ENCODE peak calls at places on chromosomes 7 and 10, in seven cellular contexts. L, I, H, Z, G, Y and J are unnamed samples.

GRCh38 chr10:122931088-122931958 is 20.9 kb downstream of the FAM24A start:
- DNase-seq in H (peak), G (no peak), Z (no peak), Y (no peak), I (no peak), L (no peak), J (no peak)

GRCh38 chr10:116151076-116151475 is 121.9 kb downstream of the GFRA1 start:
- DNase-seq in Y (no peak), G (peak), Z (no peak), L (no peak), H (no peak), I (no peak), J (no peak)

GRCh38 chr7:66627876-66628360 is 763 bp upstream of the KCTD7 start:
- DNase-seq in I (no peak), L (no peak), G (no peak), Z (no peak), H (no peak), Y (no peak), J (no peak)

GRCh38 chr10:80407836-80408197 is 534 bp upstream of the PRXL2A start:
- DNase-seq in I (no peak), Z (peak), H (no peak), Y (no peak), G (no peak), L (no peak), J (peak)

GRCh38 chr7:101172854-101173751 is 7.0 kb downstream of the NAT16 start:
- DNase-seq in Y (no peak), I (no peak), H (peak), L (no peak), Z (no peak), G (peak), J (peak)

GRCh38 chr10:133134411-133135115 is 25.5 kb upstream of the KNDC1 start:
- DNase-seq in L (no peak), Z (no peak), Y (no peak), G (no peak), I (peak), H (no peak), J (no peak)

GRCh38 chr7:31782411-31782991 is 95.5 kb downstream of the PPP1R17 start:
- DNase-seq in L (peak), Z (peak), G (peak), Y (peak), I (no peak), H (peak), J (peak)

GRCh38 chr7:105180002-105180401 is 166.0 kb downstream of the KMT2E start:
- DNase-seq in Z (no peak), G (no peak), L (no peak), I (no peak), H (no peak), Y (no peak), J (no peak)

GRCh38 chr10:23314835-23315239 is 29.8 kb downstream of the C10orf67 start:
- DNase-seq in I (no peak), G (peak), Z (peak), H (peak), Y (peak), L (peak), J (peak)

GRCh38 chr7:16223963-16224707 is 197.2 kb downstream of the CRPPA start:
- DNase-seq in Z (no peak), L (no peak), G (no peak), Y (no peak), I (no peak), H (no peak), J (no peak)

DNA sequence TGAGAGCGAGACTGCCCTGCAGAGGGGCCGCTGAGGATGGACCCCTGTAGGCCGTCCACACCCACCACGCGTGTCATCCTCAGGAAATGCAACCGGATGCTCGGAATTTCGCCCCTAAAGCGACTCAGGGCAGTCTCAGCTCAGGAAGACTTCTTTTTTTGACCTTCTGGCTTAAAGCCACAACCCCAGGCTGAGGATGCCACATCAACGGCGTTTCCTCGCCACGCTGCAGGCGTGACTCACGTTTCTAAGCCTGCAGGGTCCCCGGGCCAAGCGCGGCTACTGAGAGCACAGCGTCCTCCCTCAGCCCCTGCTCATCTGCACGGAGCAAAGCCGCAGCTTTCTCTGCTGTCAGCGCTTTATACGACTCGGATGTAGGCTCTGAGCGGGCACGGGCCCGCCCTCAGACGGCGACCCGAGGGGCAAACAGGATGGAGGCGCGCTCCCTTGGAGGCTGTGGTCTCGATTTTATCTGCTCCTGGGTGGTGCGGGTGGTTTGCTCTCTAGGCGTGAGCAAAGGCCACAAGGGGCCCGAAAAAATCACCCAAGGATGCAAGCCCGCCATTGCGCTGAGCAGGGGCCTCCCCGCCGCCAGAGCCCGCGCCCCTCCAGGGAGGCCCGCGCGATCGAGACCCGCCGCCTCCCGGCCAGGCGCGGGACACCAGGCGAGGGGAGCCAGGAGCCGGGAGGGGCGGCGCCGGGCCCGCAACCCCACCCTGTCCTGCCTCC is 726 bp upstream of the INSIG1 start:
- DNase-seq in G (peak), L (peak), H (peak), I (peak), Z (no peak), Y (no peak), J (peak)
- TF ChIP-seq CTCF in G (peak), L (peak), H (peak), I (peak), Z (peak), Y (no peak), J (no peak)

DNA sequence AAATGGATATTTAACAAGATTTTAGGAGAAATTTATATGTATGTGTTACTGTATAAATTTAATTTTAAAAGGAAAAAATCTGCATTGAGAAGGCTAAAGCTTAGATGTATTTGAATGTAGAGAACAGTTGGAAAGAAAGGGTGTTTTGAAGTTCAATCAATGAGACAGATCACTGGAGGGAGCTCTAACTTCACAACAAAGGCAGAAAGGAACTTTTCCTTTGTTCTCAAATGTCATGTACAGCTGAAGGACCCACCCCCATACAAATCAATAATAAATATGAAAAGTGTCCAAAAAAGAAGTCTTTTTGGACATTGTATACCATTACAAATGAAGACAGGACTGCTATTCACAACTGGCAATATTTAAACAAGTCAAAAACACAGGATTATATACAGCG is 403.4 kb downstream of the DNAJB9 start:
- DNase-seq in L (no peak), I (no peak), G (no peak), Y (no peak), Z (peak), H (no peak), J (no peak)
- TF ChIP-seq CTCF in L (peak), I (no peak), G (no peak), Y (no peak), Z (peak), H (no peak), J (no peak)

DNA sequence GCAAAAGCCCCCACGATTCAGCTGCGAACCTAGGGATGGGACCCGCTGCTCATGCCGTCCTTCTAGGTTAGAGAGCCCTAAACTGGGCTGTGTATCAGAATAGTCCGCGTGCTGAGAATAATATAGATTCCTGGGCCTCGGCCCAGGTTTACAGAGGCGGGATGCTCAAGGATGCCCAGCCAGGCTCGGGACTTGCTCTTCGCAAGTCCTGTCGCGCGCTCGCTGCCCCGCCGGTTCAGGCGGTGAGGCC is 266 bp upstream of the STMP1 start:
- DNase-seq in L (no peak), I (no peak), Y (no peak), G (no peak), Z (no peak), H (no peak), J (no peak)
- TF ChIP-seq CTCF in L (peak), I (no peak), Y (no peak), G (no peak), Z (no peak), H (no peak), J (no peak)

DNA sequence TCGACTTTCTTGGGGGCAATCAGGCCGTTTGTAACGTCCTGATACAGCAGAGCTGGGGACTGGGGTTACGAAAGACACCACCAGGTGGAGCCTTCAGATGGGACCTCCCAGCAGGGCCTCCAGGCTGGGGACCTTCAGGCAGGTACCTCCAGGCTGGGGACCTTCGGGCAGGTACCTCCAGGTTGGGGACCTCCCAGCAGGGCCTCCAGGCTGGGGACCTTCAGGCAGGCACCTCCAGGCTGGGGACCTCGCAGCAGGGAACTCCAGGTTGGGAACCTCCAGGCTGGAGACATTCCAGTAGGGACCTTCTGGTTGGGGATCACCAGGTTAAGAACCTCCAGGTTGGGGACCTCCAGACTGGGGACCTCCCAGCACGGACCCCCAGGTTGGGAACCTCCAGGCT is 23.5 kb upstream of the GPR146 start:
- DNase-seq in I (no peak), Y (no peak), Z (no peak), L (peak), G (no peak), H (no peak), J (no peak)
- TF ChIP-seq CTCF in I (no peak), Y (peak), Z (no peak), L (peak), G (peak), H (no peak), J (no peak)

DNA sequence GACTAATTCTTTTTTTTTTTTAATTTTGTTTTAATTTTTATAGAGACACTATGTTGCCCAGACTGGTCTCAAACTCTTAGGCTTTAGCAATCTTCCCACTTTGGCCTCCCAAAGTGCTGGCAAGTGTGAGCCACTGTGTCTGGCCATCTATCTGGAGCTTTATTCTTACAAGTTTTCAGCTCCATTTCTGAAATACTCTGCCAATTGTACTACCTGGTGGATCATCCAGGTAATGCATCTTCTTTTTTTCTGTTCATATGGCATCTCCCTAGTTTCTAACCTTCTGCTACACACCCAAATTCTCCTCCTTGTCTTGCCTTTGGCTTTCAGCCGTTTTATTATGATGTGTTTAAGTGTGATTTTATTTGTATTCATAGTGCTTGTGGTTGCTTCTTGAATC is 40.2 kb downstream of the ZNF365 start:
- DNase-seq in Z (no peak), I (no peak), Y (no peak), G (peak), H (no peak), L (no peak), J (no peak)
- TF ChIP-seq CTCF in Z (no peak), I (no peak), Y (no peak), G (peak), H (no peak), L (no peak), J (peak)

DNA sequence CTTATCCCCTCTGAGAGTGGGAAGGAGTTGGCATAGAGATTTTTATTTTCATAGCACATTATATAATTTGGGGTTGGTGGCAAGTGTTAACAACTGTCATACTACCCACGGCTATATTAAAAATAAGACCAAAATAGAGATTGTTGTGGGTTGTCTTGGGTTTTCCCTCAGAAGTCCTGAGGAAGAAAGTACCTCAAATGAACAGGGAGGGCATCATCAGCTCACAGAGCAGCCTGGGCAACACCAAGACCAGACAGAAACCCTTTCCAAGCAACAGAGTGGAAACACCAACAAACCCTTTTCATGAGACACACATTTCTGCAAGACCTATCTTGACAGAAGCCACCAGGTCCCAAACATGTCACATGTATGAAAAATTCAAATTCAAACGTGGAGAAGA is 121.2 kb downstream of the GLI3 start:
- DNase-seq in I (no peak), G (no peak), H (no peak), L (no peak), Y (no peak), Z (no peak), J (no peak)
- TF ChIP-seq CTCF in I (no peak), G (no peak), H (no peak), L (no peak), Y (no peak), Z (no peak), J (no peak)

GRCh38 chr10:61606971-61607907 is 55.5 kb upstream of the CABCOCO1 start:
- DNase-seq in L (peak), Y (no peak), Z (no peak), I (no peak), G (no peak), H (no peak), J (no peak)
- TF ChIP-seq CTCF in L (peak), Y (peak), Z (peak), I (no peak), G (peak), H (peak), J (peak)

DNA sequence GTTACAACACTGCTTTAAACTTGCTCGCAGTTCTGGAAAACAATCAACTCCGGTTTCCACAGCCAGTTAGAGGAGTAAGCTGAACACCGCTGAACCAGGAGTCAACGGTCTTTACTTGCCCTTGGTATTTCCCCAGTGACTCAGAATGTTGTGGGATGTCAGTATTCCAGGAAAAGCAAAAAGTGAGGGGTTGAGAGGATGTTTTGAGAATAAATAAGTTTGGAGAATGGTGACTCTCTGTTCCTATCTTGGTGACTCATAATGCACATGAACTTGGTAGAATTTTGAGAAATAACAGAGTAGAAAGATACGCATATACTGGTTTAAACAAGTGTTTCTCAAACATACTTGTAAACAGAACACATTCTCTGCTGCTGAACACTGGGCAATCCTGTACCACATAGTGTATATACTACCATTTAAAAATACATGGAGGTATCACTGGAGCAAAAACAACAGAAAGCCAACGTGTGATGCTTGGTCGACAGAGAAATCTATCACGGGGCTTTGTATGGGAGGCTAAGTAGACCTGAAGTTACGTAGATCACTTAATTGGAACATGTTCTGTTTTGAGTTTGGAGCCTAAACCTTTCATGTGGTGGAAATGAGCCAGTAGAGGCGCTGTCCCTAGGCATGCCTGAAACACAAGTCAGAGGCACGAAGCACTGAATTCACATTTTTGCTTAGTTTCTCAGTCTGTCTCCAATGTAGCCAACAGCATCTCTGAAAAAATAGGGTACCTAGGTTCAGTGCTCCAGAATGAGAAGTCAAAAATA is 534.3 kb downstream of the PARD3 start:
- DNase-seq in Z (no peak), Y (no peak), L (no peak), H (peak), I (no peak), G (peak), J (no peak)
- TF ChIP-seq CTCF in Z (no peak), Y (peak), L (peak), H (peak), I (no peak), G (peak), J (no peak)